ENCODE peak calls at places on chromosomes 7 and 10, in six cellular contexts. T, U, V, O, Z and Q are unnamed samples. For H3K4me1, the result is how much of the 10 kb centered on the place peaks cover.

GRCh38 chr7:142152076-142152475 is 40.6 kb downstream of the MGAM2 start:
- DNase-seq in T (no peak), U (no peak), V (no peak), O (no peak), Z (peak), Q (peak)

GRCh38 chr7:20085086-20085485 is 132.1 kb downstream of the MACC1 start:
- DNase-seq in T (no peak), U (no peak), V (no peak), O (no peak), Z (no peak), Q (no peak)

GRCh38 chr7:6606866-6607583 is 8.4 kb upstream of the ZNF853 start:
- DNase-seq in T (no peak), U (no peak), V (no peak), O (no peak), Z (no peak), Q (no peak)

GRCh38 chr7:106773228-106773627 is 91.9 kb upstream of the PIK3CG start:
- DNase-seq in T (no peak), U (no peak), V (peak), O (no peak), Z (no peak), Q (no peak)

GRCh38 chr10:118108194-118109026 is 61.7 kb upstream of the RAB11FIP2 start:
- DNase-seq in T (peak), U (no peak), V (peak), O (no peak), Z (no peak), Q (no peak)

GRCh38 chr7:158698657-158699195 is 5.9 kb downstream of the NCAPG2 start:
- DNase-seq in T (no peak), U (no peak), V (no peak), O (no peak), Z (no peak), Q (no peak)

GRCh38 chr7:140557809-140558518 is 78.7 kb upstream of the MKRN1 start:
- DNase-seq in T (no peak), U (no peak), V (no peak), O (no peak), Z (no peak), Q (no peak)

GRCh38 chr10:122665946-122666345 is 33.7 kb downstream of the C10orf120 start:
- DNase-seq in T (no peak), U (no peak), V (no peak), O (no peak), Z (no peak), Q (no peak)

GRCh38 chr10:22505923-22506685 is 160.8 kb downstream of the SPAG6 start:
- DNase-seq in T (no peak), U (no peak), V (no peak), O (no peak), Z (peak), Q (peak)

GRCh38 chr10:131088619-131089018 is 222.9 kb downstream of the TCERG1L start:
- DNase-seq in T (no peak), U (no peak), V (no peak), O (no peak), Z (no peak), Q (no peak)

GRCh38 chr10:112389147-112389822 is 15.4 kb downstream of the ACSL5 start:
- DNase-seq in T (no peak), U (no peak), V (peak), O (peak), Z (peak), Q (no peak)

GRCh38 chr10:35232509-35232908 is 103.8 kb upstream of the CCNY start:
- DNase-seq in T (no peak), U (no peak), V (no peak), O (no peak), Z (no peak), Q (no peak)

GRCh38 chr7:46738165-46738564 is 817.1 kb upstream of the IGFBP3 start:
- DNase-seq in T (no peak), U (no peak), V (no peak), O (no peak), Z (no peak), Q (no peak)

GRCh38 chr10:11472158-11472753 is 139.2 kb downstream of the USP6NL start:
- DNase-seq in T (peak), U (peak), V (peak), O (peak), Z (peak), Q (peak)

GRCh38 chr10:105743343-105744056 is 1102.4 kb downstream of the SORCS3 start:
- DNase-seq in T (no peak), U (peak), V (no peak), O (no peak), Z (no peak), Q (no peak)

GRCh38 chr7:44080118-44080517 is 2.2 kb downstream of the POLM start:
- DNase-seq in T (no peak), U (peak), V (no peak), O (no peak), Z (no peak), Q (no peak)

GRCh38 chr7:44079221-44080021 is 2.9 kb downstream of the POLM start:
- DNase-seq in T (no peak), U (no peak), V (no peak), O (no peak), Z (no peak), Q (no peak)

GRCh38 chr7:44081266-44081748 is 1.0 kb downstream of the POLM start:
- DNase-seq in T (no peak), U (peak), V (no peak), O (no peak), Z (peak), Q (no peak)

GRCh38 chr7:44082541-44083207 is 344 bp upstream of the POLM start:
- DNase-seq in T (peak), U (peak), V (peak), O (peak), Z (peak), Q (peak)

DNA sequence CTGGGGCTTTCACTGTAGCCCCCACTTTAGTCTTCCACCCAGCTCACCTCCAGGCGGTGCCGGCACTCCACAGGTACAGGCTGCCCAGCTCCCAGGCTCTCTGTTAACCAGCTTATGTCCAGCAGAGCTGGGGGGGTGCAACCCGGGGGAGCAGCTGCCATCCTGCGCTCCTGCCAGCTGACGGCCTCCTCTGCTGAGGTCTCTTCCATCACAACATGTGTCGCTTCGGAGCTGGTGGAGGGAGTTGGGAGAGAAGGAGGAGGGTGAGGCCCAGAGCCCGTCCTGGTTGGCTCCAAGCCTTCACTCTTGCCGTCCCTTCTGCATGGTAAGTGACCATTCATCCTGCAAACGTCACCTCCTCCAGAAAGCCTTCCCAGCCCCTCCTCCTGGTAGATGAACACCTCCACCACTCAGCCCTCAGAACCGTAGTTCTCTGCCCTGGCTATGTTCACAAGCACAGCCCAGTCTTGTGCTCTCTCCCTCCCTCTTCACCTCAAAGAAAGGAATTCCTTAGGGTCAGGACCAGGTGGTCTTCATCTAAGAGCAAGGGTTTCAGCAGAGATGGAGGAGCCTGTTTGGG is 1.6 kb downstream of the POLM start:
- DNase-seq in T (no peak), U (peak), V (no peak), O (no peak), Z (no peak), Q (no peak)
- H3K4me3 ChIP-seq in T (peak), U (peak), V (no peak), O (no peak), Z (peak), Q (no peak)

DNA sequence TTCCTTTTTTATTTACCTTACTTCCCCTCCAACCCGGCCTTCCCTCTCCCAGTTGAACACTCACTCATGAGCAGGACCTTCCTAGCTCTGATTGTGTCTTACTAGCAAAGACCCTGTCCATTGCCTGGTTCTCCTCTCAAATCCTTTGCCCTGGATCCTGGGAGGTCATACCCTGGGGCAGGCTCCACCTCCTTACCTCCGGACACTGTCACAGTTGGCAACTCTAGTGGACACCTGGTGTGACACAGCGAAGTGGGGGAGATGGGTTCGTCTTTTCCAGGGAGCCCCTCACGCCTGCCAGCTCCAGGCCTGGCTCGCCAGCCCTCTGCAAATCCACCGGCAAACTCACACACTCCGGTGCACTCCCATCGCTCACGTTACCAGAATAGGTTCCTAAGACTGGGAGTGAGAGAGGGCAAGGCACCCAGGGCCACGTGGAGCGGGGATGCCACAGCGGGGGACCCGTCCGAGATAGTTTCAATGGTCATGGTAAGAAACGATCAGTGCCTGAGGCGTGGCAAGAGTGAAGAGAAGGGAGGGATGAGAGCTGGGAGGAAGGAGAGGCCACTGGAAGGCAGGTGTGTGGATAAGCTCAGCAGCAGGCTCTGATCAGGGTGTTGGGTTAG is 30.9 kb upstream of the TMEM72 start:
- DNase-seq in T (no peak), U (no peak), V (no peak), O (no peak), Z (no peak), Q (no peak)
- H3K4me1 ChIP-seq in T (under half), U (under half), V (under half), O (under half), Z (under half), Q (under half)

GRCh38 chr7:17446340-17446739 is 147.9 kb downstream of the AHR start:
- DNase-seq in T (no peak), U (no peak), V (no peak), O (no peak), Z (no peak), Q (no peak)
- H3K4me3 ChIP-seq in T (no peak), U (no peak), V (no peak), O (no peak), Z (no peak), Q (no peak)

DNA sequence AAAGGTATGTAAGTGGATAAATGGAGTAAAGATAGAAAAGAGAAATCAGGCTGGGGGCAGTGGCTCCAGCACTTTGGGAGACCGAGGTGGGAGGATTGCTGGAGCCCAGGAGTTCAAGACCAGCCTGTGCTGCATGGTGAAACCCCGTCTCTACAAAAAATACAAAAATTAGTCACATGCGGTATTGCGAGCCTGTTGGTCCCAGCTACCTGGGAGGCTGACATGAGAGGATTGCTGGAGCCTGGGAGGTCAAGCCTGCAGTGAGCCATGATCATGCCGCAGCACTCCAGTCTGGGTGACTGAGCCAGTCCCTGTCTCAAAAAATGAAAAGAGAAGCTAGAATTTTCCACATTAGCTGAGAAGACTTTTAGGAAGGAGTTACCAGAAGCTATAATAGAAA is 14.8 kb downstream of the LCOR start:
- DNase-seq in T (no peak), U (no peak), V (no peak), O (no peak), Z (no peak), Q (no peak)
- H3K4me1 ChIP-seq in T (under half), U (half or more), V (under half), O (under half), Z (under half), Q (under half)

GRCh38 chr7:98868450-98868849 is 1.4 kb downstream of the TMEM130 start:
- DNase-seq in T (no peak), U (no peak), V (no peak), O (no peak), Z (no peak), Q (no peak)

GRCh38 chr7:98869001-98869373 is 827 bp downstream of the TMEM130 start:
- DNase-seq in T (no peak), U (no peak), V (no peak), O (no peak), Z (no peak), Q (no peak)

GRCh38 chr7:98870071-98870651 is 347 bp upstream of the TMEM130 start:
- DNase-seq in T (peak), U (peak), V (peak), O (peak), Z (peak), Q (peak)

GRCh38 chr7:98870807-98871491 is 1.1 kb upstream of the TMEM130 start:
- DNase-seq in T (no peak), U (no peak), V (no peak), O (no peak), Z (no peak), Q (no peak)

DNA sequence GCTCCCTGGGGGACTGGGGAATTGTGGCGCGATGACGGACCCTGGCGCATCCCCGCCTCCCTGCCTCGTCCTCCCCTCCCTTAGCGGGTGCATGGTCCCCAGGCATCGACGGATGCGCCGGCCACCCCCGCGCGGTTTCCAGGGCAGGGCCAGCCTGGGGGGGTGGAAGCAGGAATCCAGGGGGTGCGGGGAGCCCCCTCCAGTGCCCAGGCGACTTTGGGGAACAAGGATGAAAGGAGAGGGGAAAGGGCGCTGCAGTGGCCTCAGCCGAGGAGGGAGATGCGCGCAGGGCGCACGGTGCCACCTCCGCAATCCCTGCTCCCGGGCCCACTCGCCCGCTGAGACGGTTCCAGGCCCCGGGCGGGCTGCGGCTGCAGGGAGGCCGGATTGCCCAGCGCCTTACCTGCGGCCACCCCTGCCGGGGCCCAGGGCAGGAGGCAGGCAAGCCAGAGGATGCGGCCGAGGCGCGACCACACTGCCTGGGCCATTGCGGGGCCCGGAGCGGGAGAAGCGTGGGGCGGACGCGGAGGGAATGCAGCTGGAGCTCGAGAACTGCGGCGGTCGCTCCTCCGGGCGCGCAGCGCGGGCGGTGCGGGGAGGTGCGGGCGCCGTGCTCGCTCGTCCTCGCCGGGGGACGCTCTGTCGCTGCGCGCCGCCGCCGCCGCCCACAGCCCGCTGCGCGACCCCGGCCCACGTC is at the start of gene TMEM130:
- DNase-seq in T (peak), U (no peak), V (no peak), O (no peak), Z (no peak), Q (peak)
- H3K4me3 ChIP-seq in T (peak), U (peak), V (peak), O (peak), Z (no peak), Q (no peak)

GRCh38 chr7:25852249-25852994 is 299.6 kb upstream of the NFE2L3 start:
- DNase-seq in T (peak), U (no peak), V (no peak), O (no peak), Z (no peak), Q (peak)
- H3K4me1 ChIP-seq in T (half or more), U (half or more), V (under half), O (under half), Z (under half), Q (under half)

GRCh38 chr7:93889261-93889660 is 1.3 kb downstream of the TFPI2 start:
- DNase-seq in T (peak), U (no peak), V (peak), O (no peak), Z (no peak), Q (no peak)
- H3K4me3 ChIP-seq in T (peak), U (peak), V (peak), O (peak), Z (no peak), Q (no peak)

GRCh38 chr10:47283101-47283630 is 16.8 kb upstream of the GDF10 start:
- DNase-seq in T (no peak), U (no peak), V (no peak), O (no peak), Z (no peak), Q (no peak)
- H3K4me1 ChIP-seq in T (under half), U (under half), V (under half), O (under half), Z (under half), Q (under half)

DNA sequence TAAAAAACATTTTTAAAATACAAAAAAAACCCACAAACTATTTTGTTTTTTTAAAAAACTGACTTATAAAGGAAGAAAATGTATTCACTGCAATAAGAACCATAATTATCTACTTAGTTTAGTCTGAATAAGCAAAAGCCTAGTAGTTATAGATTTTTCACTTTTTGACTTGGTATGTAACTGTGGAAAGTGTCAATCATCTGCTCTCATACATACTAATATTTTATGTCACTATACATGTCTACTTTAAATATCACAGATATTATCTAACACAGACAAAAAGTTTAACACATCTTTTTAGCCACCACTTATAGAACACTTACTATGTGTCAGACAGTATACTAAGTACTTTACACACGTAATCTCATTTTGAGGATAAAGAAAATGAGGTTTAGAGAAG is 3.2 kb upstream of the JMJD1C start:
- DNase-seq in T (no peak), U (no peak), V (no peak), O (no peak), Z (no peak), Q (no peak)
- H3K4me3 ChIP-seq in T (no peak), U (no peak), V (no peak), O (no peak), Z (no peak), Q (no peak)

DNA sequence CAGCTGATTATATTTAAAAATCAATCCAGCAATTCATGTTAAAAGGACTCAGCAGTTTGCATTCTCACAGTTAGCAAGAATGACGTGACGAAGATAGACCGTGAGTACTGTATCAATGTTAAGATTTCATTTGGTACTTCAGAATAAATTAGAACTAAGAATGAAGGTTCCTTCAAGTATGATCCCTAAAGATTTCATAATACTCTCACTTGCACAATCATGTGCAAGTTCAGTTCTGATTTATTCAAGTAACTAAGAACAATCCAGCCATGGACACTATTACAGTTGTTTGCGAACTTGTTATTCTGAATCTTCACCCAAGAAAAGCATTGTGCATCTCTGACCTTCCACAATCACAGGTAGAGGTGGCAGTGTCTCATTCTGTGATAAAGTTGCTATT is 7.7 kb downstream of the RHEB start:
- DNase-seq in T (peak), U (no peak), V (no peak), O (no peak), Z (no peak), Q (no peak)
- H3K4me1 ChIP-seq in T (under half), U (half or more), V (under half), O (under half), Z (under half), Q (under half)